ENCODE peak calls at places on chromosomes 3 and 15, in nine cellular contexts. U is activated gamma-delta T cell treated with Interleukin-2 at 50 U/mL for 16 hours, J is GM12865, Q is NCI-H446, R is caudate nucleus, K is right cardiac atrium, M is WTC11, N is gastrocnemius medialis, H is non-pigmented ciliary epithelial cell. A is an unnamed sample.

GRCh38 chr3:115616461-115616860 is 6.8 kb upstream of the GAP43 start:
- DNase-seq in U (no peak), J (no peak), Q (no peak), R (no peak), K (no peak), M (no peak), N (no peak), H (no peak), A (no peak)

GRCh38 chr15:92082217-92082843 is 228.8 kb downstream of the SLCO3A1 start:
- DNase-seq in U (peak), J (peak), Q (peak), R (peak), K (peak), M (peak), N (peak), H (no peak), A (no peak)

GRCh38 chr3:140545756-140546155 is 132.1 kb upstream of the TRIM42 start:
- DNase-seq in U (no peak), J (no peak), Q (no peak), R (no peak), K (no peak), M (no peak), N (no peak), H (no peak), A (no peak)

GRCh38 chr3:134029256-134029733 is 430 bp downstream of the SLCO2A1 start:
- DNase-seq in U (no peak), J (no peak), Q (no peak), R (no peak), K (no peak), M (no peak), N (no peak), H (no peak), A (no peak)

GRCh38 chr3:41769106-41769505 is 192.8 kb downstream of the ULK4 start:
- DNase-seq in U (no peak), J (no peak), Q (no peak), R (no peak), K (no peak), M (no peak), N (no peak), H (no peak), A (no peak)

GRCh38 chr15:88187195-88187594 is 69.3 kb downstream of the NTRK3 start:
- DNase-seq in U (no peak), J (no peak), Q (peak), R (no peak), K (no peak), M (no peak), N (no peak), H (no peak), A (no peak)

GRCh38 chr3:116445291-116445841 is at the start of gene LSAMP:
- DNase-seq in U (no peak), J (no peak), Q (peak), R (peak), K (peak), M (peak), N (no peak), H (no peak), A (no peak)

GRCh38 chr15:99433757-99434211 is 132.0 kb upstream of the MEF2A start:
- DNase-seq in U (peak), J (no peak), Q (no peak), R (no peak), K (peak), M (no peak), N (no peak), H (no peak), A (no peak)

GRCh38 chr3:177193706-177194268 is 3.5 kb downstream of the TBL1XR1 start:
- DNase-seq in U (no peak), J (no peak), Q (no peak), R (no peak), K (no peak), M (no peak), N (no peak), H (no peak), A (peak)

GRCh38 chr15:82173108-82173507 is 89.4 kb downstream of the EFL1 start:
- DNase-seq in U (no peak), J (no peak), Q (no peak), R (no peak), K (no peak), M (no peak), N (no peak), H (no peak), A (no peak)

GRCh38 chr15:86558678-86559077 is 479.0 kb downstream of the AGBL1 start:
- DNase-seq in U (no peak), J (no peak), Q (no peak), R (no peak), K (no peak), M (no peak), N (no peak), H (no peak), A (no peak)

GRCh38 chr15:30925686-30926085 is 22.0 kb downstream of the FAN1 start:
- DNase-seq in U (no peak), J (no peak), Q (no peak), R (no peak), K (no peak), M (no peak), N (no peak), H (no peak), A (no peak)

GRCh38 chr3:109532257-109533216 is 195.2 kb upstream of the DPPA4 start:
- DNase-seq in U (peak), J (peak), Q (no peak), R (peak), K (peak), M (peak), N (no peak), H (peak), A (no peak)